ENCODE peak calls at places on chromosomes 7 and 10, in five cellular contexts. B, M, N, P and U are unnamed samples.

GRCh38 chr7:129949292-129950133 is 3.2 kb downstream of the UBE2H start:
- DNase-seq in P (peak), N (no peak), M (peak), B (no peak), U (peak)

GRCh38 chr7:43766564-43766963 is 8.1 kb downstream of the BLVRA start:
- DNase-seq in B (no peak), M (no peak), P (no peak), N (no peak), U (no peak)

GRCh38 chr10:20713420-20713819 is 183.7 kb downstream of the NEBL start:
- DNase-seq in P (no peak), M (no peak), N (no peak), B (no peak), U (no peak)

GRCh38 chr10:73910401-73910763 is 550 bp upstream of the PLAU start:
- DNase-seq in N (no peak), B (peak), M (no peak), P (no peak), U (no peak)

GRCh38 chr10:47378606-47379444 is 5.3 kb downstream of the ZNF488 start:
- DNase-seq in M (peak), B (peak), P (no peak), N (no peak), U (no peak)

GRCh38 chr10:8039323-8039922 is 15.1 kb upstream of the GATA3 start:
- DNase-seq in P (no peak), B (no peak), M (no peak), N (no peak), U (peak)

GRCh38 chr7:147578196-147578595 is 1012.4 kb upstream of the C7orf33 start:
- DNase-seq in N (no peak), P (no peak), M (no peak), B (no peak), U (no peak)

GRCh38 chr10:23693895-23694294 is 255.0 kb downstream of the OTUD1 start:
- DNase-seq in B (no peak), P (no peak), N (no peak), M (no peak), U (peak)

GRCh38 chr10:121607310-121608055 is 9.2 kb upstream of the FGFR2 start:
- DNase-seq in M (no peak), N (no peak), P (no peak), B (no peak), U (no peak)